ENCODE peak calls at places on chromosomes 16 and 17, in eight cellular contexts. M is transverse colon, A is stomach, Q is body of pancreas, E is heart left ventricle, D is AG04450, N is cardiac muscle cell, C is prostate gland. V is an unnamed sample. For H3K27me3 and H3K9me3, the result is how much of the 10 kb centered on the place peaks cover.

GRCh38 chr17:2975469-2975958 is 87.9 kb downstream of the OR1D5 start:
- DNase-seq in Q (peak), M (peak), C (peak), A (peak), D (no peak), E (no peak), N (peak), V (no peak)

GRCh38 chr16:79110953-79111352 is 489.6 kb downstream of the MAF start:
- DNase-seq in N (no peak), D (no peak), Q (no peak), A (no peak), E (no peak), C (no peak), M (no peak), V (no peak)

GRCh38 chr17:39527220-39527813 is 66.0 kb downstream of the CDK12 start:
- DNase-seq in N (peak), A (no peak), Q (no peak), M (no peak), D (no peak), C (no peak), E (no peak), V (no peak)

GRCh38 chr17:8922451-8922850 is 43.1 kb downstream of the PIK3R5 start:
- DNase-seq in Q (no peak), A (no peak), D (peak), N (peak), C (no peak), E (no peak), M (no peak), V (no peak)

GRCh38 chr17:21419299-21420239 is 43.4 kb downstream of the KCNJ12 start:
- DNase-seq in M (no peak), D (no peak), N (no peak), Q (no peak), C (no peak), E (no peak), A (no peak), V (no peak)

GRCh38 chr16:56286819-56287218 is 95.5 kb downstream of the GNAO1 start:
- DNase-seq in N (no peak), C (no peak), Q (no peak), A (no peak), M (no peak), D (no peak), E (no peak), V (no peak)

GRCh38 chr16:87278191-87279093 is 38.8 kb downstream of the C16orf95 start:
- DNase-seq in A (peak), E (peak), D (peak), M (peak), Q (peak), N (peak), C (peak), V (peak)

GRCh38 chr16:86702824-86703588 is 124.7 kb downstream of the FOXL1 start:
- DNase-seq in D (no peak), N (no peak), C (no peak), Q (no peak), A (no peak), M (no peak), E (no peak), V (no peak)

GRCh38 chr16:3822366-3823045 is 58.0 kb downstream of the CREBBP start:
- DNase-seq in D (no peak), N (peak), Q (no peak), M (no peak), A (no peak), C (no peak), E (no peak), V (no peak)

GRCh38 chr17:82871056-82871775 is 31.4 kb upstream of the ZNF750 start:
- DNase-seq in N (no peak), E (peak), M (no peak), A (no peak), C (no peak), Q (no peak), D (no peak), V (no peak)

GRCh38 chr16:89938636-89938885 is 10.0 kb upstream of the DEF8 start:
- DNase-seq in A (no peak), C (no peak), Q (no peak), M (no peak), N (no peak), E (no peak), D (no peak), V (no peak)

GRCh38 chr17:81309859-81310839 is 15.0 kb upstream of the SLC38A10 start:
- DNase-seq in A (no peak), Q (no peak), C (no peak), N (no peak), D (no peak), E (no peak), M (no peak), V (no peak)

GRCh38 chr17:18143044-18143936 is 34.7 kb downstream of the MYO15A start:
- DNase-seq in D (no peak), N (peak), E (no peak), Q (no peak), C (no peak), A (no peak), M (no peak), V (peak)

GRCh38 chr17:48240122-48240521 is 132.6 kb downstream of the SNX11 start:
- DNase-seq in N (peak), C (no peak), Q (no peak), A (no peak), E (no peak), D (no peak), M (no peak), V (no peak)

GRCh38 chr16:81544261-81544660 is 99.7 kb downstream of the CMIP start:
- DNase-seq in A (no peak), D (no peak), N (no peak), Q (no peak), M (no peak), C (no peak), E (no peak), V (no peak)

GRCh38 chr16:55835578-55835977 is 2.7 kb upstream of the CES1 start:
- DNase-seq in Q (peak), M (no peak), D (no peak), E (peak), C (peak), N (peak), A (no peak), V (peak)

GRCh38 chr17:66930933-66931332 is 33.6 kb upstream of the CACNG4 start:
- DNase-seq in N (peak), D (no peak), M (no peak), E (no peak), Q (no peak), C (no peak), A (no peak), V (no peak)

GRCh38 chr16:29674188-29674587 is 4.8 kb upstream of the QPRT start:
- DNase-seq in Q (peak), E (peak), A (no peak), D (no peak), M (peak), C (peak), N (peak), V (no peak)

GRCh38 chr16:70454221-70455034 is at the start of gene FCSK:
- DNase-seq in Q (peak), N (peak), D (peak), C (peak), M (peak), E (peak), A (peak), V (peak)

GRCh38 chr16:88383401-88384221 is 852 bp downstream of the ZNF469 start:
- DNase-seq in C (no peak), E (peak), N (peak), A (peak), D (no peak), M (no peak), Q (peak), V (no peak)

GRCh38 chr16:75415169-75415908 is 18.0 kb downstream of the CFDP1 start:
- DNase-seq in D (no peak), A (no peak), Q (no peak), M (no peak), E (no peak), N (no peak), C (no peak), V (no peak)

GRCh38 chr16:86931410-86931941 is 353.1 kb downstream of the FOXL1 start:
- DNase-seq in E (peak), N (peak), A (no peak), M (no peak), Q (no peak), D (peak), C (no peak), V (no peak)

GRCh38 chr17:74071280-74071679 is 132.2 kb upstream of the RPL38 start:
- DNase-seq in Q (no peak), M (no peak), A (no peak), N (no peak), C (no peak), E (no peak), D (no peak), V (no peak)

GRCh38 chr17:2017274-2017941 is 7.7 kb downstream of the RTN4RL1 start:
- DNase-seq in D (no peak), Q (no peak), E (no peak), N (no peak), M (no peak), A (no peak), C (no peak), V (no peak)

GRCh38 chr16:83539736-83540490 is 267.9 kb upstream of the HSBP1 start:
- DNase-seq in E (no peak), A (no peak), D (no peak), N (no peak), Q (no peak), M (no peak), C (no peak), V (no peak)

GRCh38 chr16:12995721-12996372 is 94.4 kb downstream of the SHISA9 start:
- DNase-seq in C (no peak), Q (no peak), A (no peak), D (no peak), N (no peak), M (no peak), E (no peak), V (no peak)

GRCh38 chr16:52398021-52398420 is 148.9 kb downstream of the TOX3 start:
- DNase-seq in D (no peak), A (no peak), E (no peak), C (no peak), N (no peak), M (no peak), Q (no peak), V (no peak)

GRCh38 chr16:80346160-80346632 is 194.6 kb upstream of the DYNLRB2 start:
- DNase-seq in A (no peak), C (no peak), D (no peak), M (no peak), Q (no peak), N (no peak), E (no peak), V (no peak)

GRCh38 chr16:86372193-86372592 is 138.1 kb upstream of the FOXF1 start:
- DNase-seq in C (no peak), N (no peak), M (no peak), D (no peak), A (no peak), Q (no peak), E (no peak), V (no peak)

GRCh38 chr16:85613609-85614337 is 651 bp downstream of the GSE1 start:
- DNase-seq in N (peak), M (peak), E (peak), C (peak), A (peak), Q (peak), D (no peak), V (peak)

GRCh38 chr17:48478224-48479013 is 48.4 kb upstream of the SKAP1 start:
- DNase-seq in E (no peak), D (no peak), M (no peak), Q (no peak), N (peak), C (no peak), A (no peak), V (no peak)

GRCh38 chr17:52035336-52035915 is 123.1 kb downstream of the CA10 start:
- DNase-seq in D (no peak), A (no peak), Q (no peak), N (no peak), M (no peak), E (no peak), C (no peak), V (no peak)

GRCh38 chr17:13398853-13399252 is 202.9 kb downstream of the HS3ST3A1 start:
- DNase-seq in N (no peak), D (no peak), E (no peak), C (no peak), M (no peak), A (no peak), Q (no peak), V (no peak)

GRCh38 chr17:49525831-49526741 is 31.0 kb downstream of the NGFR start:
- DNase-seq in N (no peak), E (peak), C (no peak), M (no peak), A (no peak), D (no peak), Q (no peak), V (no peak)

GRCh38 chr16:31202402-31203385 is at the start of gene PYCARD:
- DNase-seq in D (no peak), Q (peak), C (peak), A (peak), E (peak), M (peak), N (peak), V (peak)

GRCh38 chr17:10777890-10778289 is 26.0 kb downstream of the TMEM238L start:
- DNase-seq in A (peak), C (no peak), N (no peak), D (no peak), E (no peak), Q (no peak), M (no peak), V (no peak)
- H3K27ac ChIP-seq in A (peak), C (no peak), N (no peak), D (no peak), E (no peak), Q (no peak), M (peak), V (no peak)

GRCh38 chr17:37637956-37638355 is 5.3 kb downstream of the DDX52 start:
- DNase-seq in D (no peak), E (no peak), Q (no peak), M (no peak), N (no peak), A (no peak), C (no peak), V (no peak)
- H3K27me3 ChIP-seq in D (under half), E (under half), Q (under half), M (under half), N (under half), A (under half), C (under half), V (under half)

GRCh38 chr17:40707720-40708119 is 4.2 kb upstream of the KRT24 start:
- DNase-seq in C (no peak), N (no peak), A (no peak), D (no peak), M (no peak), Q (no peak), E (peak), V (peak)
- H3K9me3 ChIP-seq in C (under half), N (under half), A (under half), D (under half), M (under half), Q (under half), E (under half), V (under half)

DNA sequence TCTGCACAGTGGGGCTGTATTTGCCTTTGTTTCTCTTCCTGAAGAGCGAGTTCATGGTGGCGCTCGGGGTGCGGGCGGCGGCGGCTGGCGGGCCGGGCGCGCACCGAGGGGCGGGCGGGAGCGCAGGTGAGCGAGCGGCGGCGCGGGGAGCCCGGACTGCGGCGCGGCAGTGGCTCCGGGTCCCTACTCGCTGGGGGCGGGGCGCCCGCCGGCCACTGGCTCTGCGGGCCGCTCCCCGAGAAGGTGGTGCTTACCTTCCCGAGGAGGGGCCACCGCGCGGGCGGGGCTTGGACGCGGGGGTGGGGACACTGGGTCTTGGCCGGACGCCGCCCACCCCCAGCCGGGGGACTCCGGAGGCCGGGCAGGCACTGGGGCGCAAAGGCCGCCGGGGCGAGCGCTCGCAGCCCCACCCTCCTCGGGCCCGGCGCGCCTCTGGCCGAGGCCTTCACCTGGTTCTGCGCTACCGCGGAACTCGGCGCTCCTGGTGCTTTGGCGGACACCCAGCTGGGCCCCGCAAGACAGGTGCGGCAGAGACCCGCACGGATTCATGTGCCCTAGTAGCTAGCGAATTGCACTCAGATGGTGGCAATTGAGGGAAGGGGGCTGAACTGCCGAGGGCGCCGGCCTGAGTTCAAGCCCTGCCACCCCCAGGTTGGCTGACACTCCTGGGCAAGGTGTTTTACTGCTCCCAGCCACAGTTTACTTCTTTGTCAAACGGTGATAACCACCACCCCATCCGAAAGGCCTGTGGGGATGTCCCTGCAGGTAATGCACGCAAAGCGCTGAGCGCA is at the start of gene PPL:
- DNase-seq in D (no peak), C (peak), N (no peak), A (peak), Q (peak), E (peak), M (peak), V (peak)
- H3K27ac ChIP-seq in D (no peak), C (peak), N (no peak), A (peak), Q (peak), E (no peak), M (peak), V (peak)

GRCh38 chr17:14775761-14776492 is 475.0 kb downstream of the HS3ST3B1 start:
- DNase-seq in N (peak), M (no peak), Q (no peak), D (no peak), C (no peak), E (no peak), A (no peak), V (no peak)

GRCh38 chr17:14771543-14771942 is 470.7 kb downstream of the HS3ST3B1 start:
- DNase-seq in M (no peak), C (no peak), D (no peak), N (no peak), Q (no peak), A (no peak), E (no peak), V (no peak)

GRCh38 chr17:14768923-14769322 is 468.0 kb downstream of the HS3ST3B1 start:
- DNase-seq in Q (no peak), M (no peak), D (no peak), A (no peak), E (no peak), N (no peak), C (no peak), V (no peak)

GRCh38 chr17:14774774-14775173 is 473.9 kb downstream of the HS3ST3B1 start:
- DNase-seq in E (no peak), Q (no peak), A (no peak), C (no peak), D (no peak), N (no peak), M (no peak), V (no peak)

GRCh38 chr17:14772776-14773175 is 471.9 kb downstream of the HS3ST3B1 start:
- DNase-seq in D (no peak), Q (no peak), C (no peak), A (no peak), E (no peak), N (no peak), M (no peak), V (no peak)
- H3K27me3 ChIP-seq in D (under half), Q (under half), C (under half), A (under half), E (under half), N (under half), M (under half), V (under half)

GRCh38 chr16:35734728-35735402 is 2275.5 kb downstream of the TP53TG3F start:
- DNase-seq in Q (no peak), M (no peak), N (no peak), C (no peak), D (no peak), A (no peak), E (no peak), V (no peak)
- H3K9me3 ChIP-seq in Q (under half), M (under half), N (under half), C (under half), D (under half), A (under half), E (under half), V (under half)

GRCh38 chr17:57858838-57859237 is 9.0 kb upstream of the MRPS23 start:
- DNase-seq in M (no peak), C (no peak), E (no peak), Q (no peak), A (no peak), N (no peak), D (no peak), V (no peak)
- H3K27ac ChIP-seq in M (peak), C (no peak), E (no peak), Q (no peak), A (no peak), N (no peak), D (no peak), V (no peak)

V was measured in lung.